ENCODE peak calls at places on chromosomes 6 and 20, in four cellular contexts. Z, S, T and M are unnamed samples.

GRCh38 chr20:18272451-18272850 is 15.9 kb upstream of the ZNF133 start:
- DNase-seq in Z (no peak), S (no peak), T (no peak), M (no peak)

GRCh38 chr6:147029923-147030322 is 174.3 kb upstream of the STXBP5 start:
- DNase-seq in Z (no peak), S (no peak), T (no peak), M (no peak)

GRCh38 chr6:21360353-21360752 is 233.2 kb upstream of the SOX4 start:
- DNase-seq in Z (no peak), S (no peak), T (no peak), M (no peak)

GRCh38 chr20:52943185-52943841 is 28.8 kb upstream of the TSHZ2 start:
- DNase-seq in Z (no peak), S (no peak), T (no peak), M (no peak)

GRCh38 chr6:155185544-155185943 is 78.3 kb upstream of the CLDN20 start:
- DNase-seq in Z (no peak), S (no peak), T (no peak), M (no peak)

GRCh38 chr20:16273812-16274560 is 299.3 kb downstream of the KIF16B start:
- DNase-seq in Z (no peak), S (no peak), T (no peak), M (no peak)

GRCh38 chr6:155171109-155171746 is 92.6 kb upstream of the CLDN20 start:
- DNase-seq in Z (peak; percentile 53), S (no peak), T (peak; percentile 72), M (peak; percentile 54)

GRCh38 chr20:43432498-43432897 is 25.2 kb upstream of the SRSF6 start:
- DNase-seq in Z (no peak), S (no peak), T (no peak), M (no peak)

GRCh38 chr6:128244751-128245405 is 275.5 kb downstream of the PTPRK start:
- DNase-seq in Z (no peak), S (no peak), T (no peak), M (no peak)

GRCh38 chr20:24588047-24588635 is 118.7 kb downstream of the SYNDIG1 start:
- DNase-seq in Z (no peak), S (no peak), T (no peak), M (no peak)

GRCh38 chr6:137856138-137856898 is 10.7 kb upstream of the TNFAIP3 start:
- DNase-seq in Z (no peak), S (no peak), T (no peak), M (no peak)

GRCh38 chr20:2800590-2801458 is at the start of gene CPXM1:
- DNase-seq in Z (no peak), S (no peak), T (no peak), M (no peak)

GRCh38 chr20:19713851-19714716 is 44.0 kb upstream of the RIN2 start:
- DNase-seq in Z (no peak), S (no peak), T (no peak), M (no peak)

GRCh38 chr6:15776458-15776980 is 113.7 kb upstream of the DTNBP1 start:
- DNase-seq in Z (no peak), S (no peak), T (no peak), M (no peak)

GRCh38 chr6:107641500-107641931 is 151.6 kb downstream of the SOBP start:
- DNase-seq in Z (no peak), S (no peak), T (peak; percentile 77), M (no peak)

GRCh38 chr6:36326351-36326995 is 10.2 kb downstream of the BNIP5 start:
- DNase-seq in Z (no peak), S (no peak), T (no peak), M (no peak)

GRCh38 chr20:63373996-63374395 is 12.8 kb upstream of the CHRNA4 start:
- DNase-seq in Z (no peak), S (no peak), T (peak; percentile 27), M (no peak)

GRCh38 chr20:63377256-63378114 is 16.3 kb upstream of the CHRNA4 start:
- DNase-seq in Z (no peak), S (no peak), T (peak; percentile 41), M (no peak)

GRCh38 chr20:63376283-63377250 is 15.4 kb upstream of the CHRNA4 start:
- DNase-seq in Z (no peak), S (no peak), T (peak; percentile 49), M (no peak)

GRCh38 chr20:63374532-63374931 is 13.4 kb upstream of the CHRNA4 start:
- DNase-seq in Z (no peak), S (no peak), T (no peak), M (no peak)

DNA sequence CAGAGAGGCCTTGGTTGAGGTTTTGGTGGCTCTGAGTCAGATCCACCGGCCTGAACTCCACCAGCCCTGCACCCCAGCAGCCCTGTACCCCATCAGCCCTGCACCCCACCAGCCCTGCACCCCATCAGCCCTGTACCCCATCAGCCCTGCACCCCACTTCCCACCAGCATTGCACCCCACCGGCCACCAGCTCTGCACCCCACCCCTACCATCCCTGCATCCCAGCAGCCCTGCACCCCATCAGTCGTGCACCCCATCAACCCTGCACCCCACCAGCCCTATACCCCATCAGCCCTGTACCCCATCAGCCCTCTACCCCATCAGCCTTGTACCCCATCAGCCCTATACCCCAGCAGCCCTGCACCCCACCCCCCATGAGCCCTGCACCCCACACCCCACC is 14.3 kb upstream of the CHRNA4 start:
- DNase-seq in Z (no peak), S (no peak), T (peak; percentile 42), M (no peak)
- H3K27me3 ChIP-seq in Z (no peaks in the 10 kb centered on the region), S (peaks cover 17% of the 10 kb centered on the region), T (no peaks in the 10 kb centered on the region), M (peaks cover 4% of the 10 kb centered on the region)

GRCh38 chr20:48143435-48144081 is 358.3 kb upstream of the SULF2 start:
- DNase-seq in Z (no peak), S (no peak), T (no peak), M (no peak)
- H3K27ac ChIP-seq in Z (no peak overlapping the region), S (no peak overlapping the region), T (no peak overlapping the region), M (no peak overlapping the region)

GRCh38 chr6:41896280-41896679 is 1.1 kb upstream of the USP49 start:
- DNase-seq in Z (no peak), S (no peak), T (no peak), M (no peak)
- H3K4me3 ChIP-seq in Z (peak overlapping the region; percentile 97), S (peak overlapping the region; percentile 79), T (peak overlapping the region; percentile 82), M (no peak overlapping the region)

DNA sequence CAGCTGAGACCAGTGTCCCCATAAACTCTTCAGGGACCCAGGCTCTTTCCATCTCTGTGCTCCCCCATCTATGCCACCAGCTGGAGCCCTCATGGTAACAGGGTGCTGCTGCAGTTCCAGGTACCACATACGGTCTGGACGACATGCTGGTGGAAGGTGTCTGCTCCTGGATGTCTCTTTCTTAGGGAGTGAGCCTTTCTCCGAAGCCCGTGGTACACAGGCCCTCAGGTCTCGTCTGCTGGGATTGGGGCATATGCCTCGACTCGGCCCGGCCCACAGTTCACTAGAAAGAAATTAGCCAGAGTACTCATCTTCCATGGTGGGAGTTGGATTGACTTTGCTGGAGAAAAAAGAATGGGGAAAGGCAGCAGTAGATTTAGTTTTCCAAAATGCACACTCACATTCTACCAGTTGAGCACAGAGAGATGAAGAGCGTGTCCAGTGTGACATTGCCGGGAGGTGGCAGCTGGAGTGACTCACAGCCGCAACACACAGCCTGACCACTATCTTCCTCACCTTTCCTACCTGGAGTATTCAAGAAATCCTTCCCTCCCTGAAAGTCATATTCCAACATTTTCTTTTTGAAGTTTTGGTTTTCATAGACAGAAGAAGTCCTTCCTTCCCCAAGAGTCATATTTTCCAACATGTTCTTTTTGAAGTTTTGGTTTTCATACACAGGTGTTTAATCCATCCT is 18.6 kb upstream of the SPO11 start:
- DNase-seq in Z (no peak), S (peak; percentile 39), T (no peak), M (no peak)
- H3K27me3 ChIP-seq in Z (no peaks in the 10 kb centered on the region), S (no peaks in the 10 kb centered on the region), T (no peaks in the 10 kb centered on the region), M (peaks cover 9% of the 10 kb centered on the region)

GRCh38 chr6:77450924-77451323 is 12.4 kb downstream of the HTR1B start:
- DNase-seq in Z (no peak), S (no peak), T (no peak), M (no peak)
- H3K27ac ChIP-seq in Z (no peak overlapping the region), S (no peak overlapping the region), T (no peak overlapping the region), M (no peak overlapping the region)

GRCh38 chr20:38157635-38158495 is 7.2 kb downstream of the TGM2 start:
- DNase-seq in Z (no peak), S (no peak), T (no peak), M (no peak)
- H3K4me3 ChIP-seq in Z (no peak overlapping the region), S (no peak overlapping the region), T (no peak overlapping the region), M (no peak overlapping the region)